ENCODE peak calls at places on chromosomes 4 and X, in ten cellular contexts. M is effector memory CD8-positive, alpha-beta T cell; Y is endothelial cell of umbilical vein; D is aorta; G is activated CD4-positive, alpha-beta T cell treated with anti-CD3 and anti-CD28 coated beads, Interleukin-2, amount 10 ng/mL, durations not matched to agents 7 days and 5 days; L is cardiac muscle cell; Q is DMS153; B is NCI-H2081; T is amniotic stem cell; H is Jurkat, Clone E6-1. X is an unnamed sample.

GRCh38 chrX:104660092-104660491 is 94.1 kb downstream of the IL1RAPL2 start:
- DNase-seq in M (no peak), Y (no peak), D (no peak), G (no peak), L (no peak), Q (no peak), B (no peak), T (no peak), H (no peak), X (no peak)

GRCh38 chr4:138636791-138637190 is 378.8 kb upstream of the NOCT start:
- DNase-seq in M (no peak), Y (no peak), D (no peak), G (no peak), L (no peak), Q (no peak), B (no peak), T (no peak), H (no peak), X (no peak)

GRCh38 chrX:149145845-149146285 is 359.2 kb downstream of the IDS start:
- DNase-seq in M (no peak), Y (no peak), D (no peak), G (no peak), L (no peak), Q (no peak), B (no peak), T (no peak), H (no peak), X (no peak)

GRCh38 chrX:14872355-14872754 is 514 bp downstream of the FANCB start:
- DNase-seq in M (no peak), Y (no peak), D (no peak), G (no peak), L (no peak), Q (no peak), B (no peak), T (no peak), H (no peak), X (no peak)

GRCh38 chr4:55609393-55609821 is 17.4 kb upstream of the PDCL2 start:
- DNase-seq in M (peak), Y (no peak), D (no peak), G (no peak), L (no peak), Q (no peak), B (no peak), T (no peak), H (peak), X (no peak)

GRCh38 chr4:66357316-66357715 is 687.0 kb upstream of the EPHA5 start:
- DNase-seq in M (no peak), Y (no peak), D (no peak), G (no peak), L (no peak), Q (peak), B (peak), T (no peak), H (no peak), X (no peak)

GRCh38 chrX:19627533-19627932 is 112.2 kb upstream of the MAP3K15 start:
- DNase-seq in M (peak), Y (no peak), D (no peak), G (no peak), L (no peak), Q (no peak), B (no peak), T (no peak), H (no peak), X (no peak)

GRCh38 chrX:48045410-48046311 is 25.8 kb downstream of the ZNF630 start:
- DNase-seq in M (no peak), Y (peak), D (no peak), G (no peak), L (no peak), Q (no peak), B (no peak), T (no peak), H (no peak), X (no peak)

GRCh38 chr4:25727711-25728493 is 72.3 kb downstream of the SLC34A2 start:
- DNase-seq in M (no peak), Y (no peak), D (no peak), G (no peak), L (no peak), Q (no peak), B (no peak), T (no peak), H (no peak), X (no peak)

GRCh38 chr4:140138428-140138827 is 15.6 kb downstream of the MAML3 start:
- DNase-seq in M (no peak), Y (no peak), D (no peak), G (no peak), L (no peak), Q (no peak), B (no peak), T (no peak), H (no peak), X (no peak)

GRCh38 chr4:8330821-8331566 is 61.4 kb downstream of the HTRA3 start:
- DNase-seq in M (no peak), Y (no peak), D (peak), G (no peak), L (no peak), Q (no peak), B (no peak), T (no peak), H (no peak), X (no peak)

GRCh38 chrX:132231587-132231986 is 12.3 kb upstream of the RAP2C start:
- DNase-seq in M (no peak), Y (no peak), D (no peak), G (no peak), L (no peak), Q (no peak), B (no peak), T (no peak), H (no peak), X (no peak)

GRCh38 chr4:163201358-163201757 is 34.7 kb upstream of the NAF1 start:
- DNase-seq in M (no peak), Y (no peak), D (no peak), G (no peak), L (no peak), Q (no peak), B (no peak), T (no peak), H (no peak), X (no peak)

GRCh38 chr4:80186666-80187065 is 10.6 kb upstream of the PRDM8 start:
- DNase-seq in M (no peak), Y (no peak), D (no peak), G (no peak), L (no peak), Q (no peak), B (no peak), T (no peak), H (no peak), X (no peak)

GRCh38 chr4:158193171-158193749 is 17.0 kb upstream of the TMEM144 start:
- DNase-seq in M (no peak), Y (peak), D (no peak), G (no peak), L (peak), Q (peak), B (no peak), T (peak), H (peak), X (peak)

GRCh38 chr4:107736924-107737448 is 17.0 kb upstream of the PAPSS1 start:
- DNase-seq in M (peak), Y (peak), D (no peak), G (peak), L (peak), Q (no peak), B (no peak), T (no peak), H (no peak), X (peak)

GRCh38 chr4:2796261-2797187 is 3.6 kb downstream of the SH3BP2 start:
- DNase-seq in M (no peak), Y (peak), D (peak), G (no peak), L (no peak), Q (no peak), B (no peak), T (peak), H (no peak), X (no peak)

GRCh38 chr4:7513731-7514130 is 79.0 kb upstream of the PSAPL1 start:
- DNase-seq in M (no peak), Y (no peak), D (no peak), G (no peak), L (no peak), Q (no peak), B (no peak), T (peak), H (no peak), X (no peak)

GRCh38 chrX:55919367-55920221 is 202.0 kb downstream of the RRAGB start:
- DNase-seq in M (no peak), Y (no peak), D (no peak), G (no peak), L (no peak), Q (peak), B (no peak), T (no peak), H (no peak), X (no peak)

GRCh38 chr4:152372444-152372843 is 163.4 kb downstream of the FBXW7 start:
- DNase-seq in M (no peak), Y (no peak), D (no peak), G (no peak), L (no peak), Q (no peak), B (no peak), T (no peak), H (no peak), X (no peak)

GRCh38 chrX:13658602-13659001 is 5.7 kb downstream of the TCEANC start:
- DNase-seq in M (peak), Y (peak), D (no peak), G (peak), L (peak), Q (peak), B (peak), T (peak), H (peak), X (peak)

GRCh38 chrX:14872851-14873675 is at the start of the genes FANCB and MOSPD2:
- DNase-seq in M (peak), Y (peak), D (peak), G (peak), L (peak), Q (peak), B (peak), T (peak), H (peak), X (peak)

GRCh38 chr4:88283661-88284377 is 542 bp downstream of the PPM1K start:
- DNase-seq in M (peak), Y (peak), D (peak), G (peak), L (peak), Q (no peak), B (peak), T (peak), H (peak), X (peak)

GRCh38 chrX:134373736-134374135 is 86.2 kb upstream of the HPRT1 start:
- DNase-seq in M (no peak), Y (peak), D (no peak), G (no peak), L (peak), Q (no peak), B (no peak), T (no peak), H (no peak), X (no peak)

GRCh38 chr4:41598580-41598979 is 60.6 kb downstream of the LIMCH1 start:
- DNase-seq in M (no peak), Y (no peak), D (no peak), G (no peak), L (no peak), Q (no peak), B (no peak), T (no peak), H (no peak), X (no peak)

GRCh38 chr4:159766241-159766640 is 663.4 kb downstream of the RAPGEF2 start:
- DNase-seq in M (no peak), Y (no peak), D (no peak), G (no peak), L (no peak), Q (no peak), B (no peak), T (no peak), H (no peak), X (no peak)

GRCh38 chr4:31461425-31461824 is 741.3 kb downstream of the PCDH7 start:
- DNase-seq in M (no peak), Y (no peak), D (no peak), G (no peak), L (no peak), Q (no peak), B (no peak), T (peak), H (no peak), X (no peak)

GRCh38 chrX:43540318-43540717 is 115.8 kb upstream of the MAOA start:
- DNase-seq in M (no peak), Y (no peak), D (no peak), G (no peak), L (no peak), Q (no peak), B (no peak), T (no peak), H (no peak), X (no peak)

GRCh38 chr4:102713096-102713495 is 47.7 kb downstream of the MANBA start:
- DNase-seq in M (no peak), Y (no peak), D (no peak), G (no peak), L (peak), Q (no peak), B (no peak), T (no peak), H (no peak), X (no peak)

GRCh38 chrX:42289492-42290385 is 366.4 kb upstream of the CASK start:
- DNase-seq in M (no peak), Y (no peak), D (no peak), G (no peak), L (no peak), Q (no peak), B (no peak), T (no peak), H (no peak), X (no peak)

GRCh38 chr4:138190452-138190858 is 51.7 kb downstream of the SLC7A11 start:
- DNase-seq in M (no peak), Y (no peak), D (no peak), G (no peak), L (no peak), Q (no peak), B (no peak), T (no peak), H (no peak), X (no peak)

GRCh38 chrX:20968996-20969395 is 405.2 kb upstream of the CNKSR2 start:
- DNase-seq in M (no peak), Y (no peak), D (no peak), G (no peak), L (no peak), Q (no peak), B (no peak), T (no peak), H (no peak), X (no peak)